ENCODE peak calls at places on chromosome 4, in nine cellular contexts. V is OCI-LY7, E is right lobe of liver, B is neural progenitor cell, J is brain microvascular endothelial cell, P is GM12864, H is WERI-Rb-1, O is pancreas, D is tibial artery. W is an unnamed sample.

GRCh38 chr4:142845293-142846070 is 619 bp downstream of the INPP4B start:
- DNase-seq in V (no peak), E (peak), B (peak), J (no peak), P (no peak), H (peak), O (peak), D (no peak), W (no peak)

GRCh38 chr4:77209936-77210335 is 52.9 kb downstream of the CCNG2 start:
- DNase-seq in V (no peak), E (no peak), B (no peak), J (no peak), P (no peak), H (no peak), O (no peak), D (no peak), W (no peak)

GRCh38 chr4:139279723-139280620 is at the start of gene MGARP:
- DNase-seq in V (no peak), E (no peak), B (peak), J (no peak), P (no peak), H (no peak), O (peak), D (peak), W (no peak)

GRCh38 chr4:65510976-65511375 is 159.3 kb downstream of the EPHA5 start:
- DNase-seq in V (no peak), E (no peak), B (no peak), J (peak), P (no peak), H (no peak), O (no peak), D (no peak), W (peak)

GRCh38 chr4:123304151-123305021 is 92.2 kb upstream of the SPRY1 start:
- DNase-seq in V (peak), E (no peak), B (peak), J (no peak), P (no peak), H (peak), O (no peak), D (no peak), W (no peak)

GRCh38 chr4:4384837-4385236 is 2.1 kb upstream of the NSG1 start:
- DNase-seq in V (peak), E (peak), B (peak), J (no peak), P (no peak), H (peak), O (no peak), D (no peak), W (no peak)

GRCh38 chr4:74546020-74546419 is 101.1 kb downstream of the AREG start:
- DNase-seq in V (no peak), E (no peak), B (no peak), J (no peak), P (no peak), H (no peak), O (no peak), D (no peak), W (peak)

GRCh38 chr4:186161138-186161537 is 30.2 kb upstream of the CYP4V2 start:
- DNase-seq in V (peak), E (no peak), B (no peak), J (no peak), P (peak), H (no peak), O (no peak), D (no peak), W (no peak)

GRCh38 chr4:89152972-89153371 is 41.6 kb downstream of the TIGD2 start:
- DNase-seq in V (no peak), E (no peak), B (peak), J (peak), P (no peak), H (peak), O (no peak), D (no peak), W (no peak)

GRCh38 chr4:41028392-41029076 is 185.8 kb downstream of the APBB2 start:
- DNase-seq in V (no peak), E (no peak), B (no peak), J (peak), P (no peak), H (no peak), O (no peak), D (no peak), W (peak)

GRCh38 chr4:94653095-94653649 is 104.6 kb upstream of the BMPR1B start:
- DNase-seq in V (no peak), E (no peak), B (no peak), J (no peak), P (no peak), H (no peak), O (peak), D (no peak), W (no peak)

GRCh38 chr4:119040711-119041185 is 94.9 kb upstream of the MYOZ2 start:
- DNase-seq in V (no peak), E (no peak), B (peak), J (peak), P (no peak), H (no peak), O (no peak), D (no peak), W (peak)

GRCh38 chr4:60201052-60201673 is 999.0 kb upstream of the ADGRL3 start:
- DNase-seq in V (peak), E (no peak), B (peak), J (peak), P (peak), H (peak), O (peak), D (no peak), W (peak)

GRCh38 chr4:83231620-83232056 is 53.0 kb downstream of the COQ2 start:
- DNase-seq in V (peak), E (no peak), B (no peak), J (no peak), P (peak), H (no peak), O (no peak), D (no peak), W (peak)

GRCh38 chr4:3291969-3292570 is 751 bp upstream of the RGS12 start:
- DNase-seq in V (peak), E (peak), B (peak), J (no peak), P (no peak), H (peak), O (peak), D (peak), W (peak)

GRCh38 chr4:8149664-8150063 is 8.9 kb downstream of the ABLIM2 start:
- DNase-seq in V (no peak), E (no peak), B (no peak), J (no peak), P (no peak), H (no peak), O (no peak), D (no peak), W (no peak)

GRCh38 chr4:24013666-24014422 is 124.0 kb upstream of the PPARGC1A start:
- DNase-seq in V (no peak), E (no peak), B (no peak), J (no peak), P (no peak), H (no peak), O (no peak), D (no peak), W (no peak)

GRCh38 chr4:159341486-159341885 is 238.6 kb downstream of the RAPGEF2 start:
- DNase-seq in V (no peak), E (no peak), B (no peak), J (no peak), P (no peak), H (no peak), O (no peak), D (no peak), W (peak)

GRCh38 chr4:172992648-172993356 is 175.8 kb upstream of the GALNT7 start:
- DNase-seq in V (no peak), E (no peak), B (no peak), J (no peak), P (no peak), H (no peak), O (no peak), D (no peak), W (no peak)

GRCh38 chr4:81237791-81238190 is 22.8 kb upstream of the PRKG2 start:
- DNase-seq in V (no peak), E (no peak), B (no peak), J (no peak), P (no peak), H (no peak), O (no peak), D (no peak), W (no peak)

GRCh38 chr4:41679991-41680390 is 68.5 kb downstream of the PHOX2B start:
- DNase-seq in V (no peak), E (no peak), B (no peak), J (no peak), P (no peak), H (no peak), O (no peak), D (no peak), W (no peak)

GRCh38 chr4:31106419-31106818 is 386.2 kb downstream of the PCDH7 start:
- DNase-seq in V (no peak), E (no peak), B (no peak), J (no peak), P (no peak), H (no peak), O (no peak), D (no peak), W (no peak)

GRCh38 chr4:107906458-107907100 is 24.8 kb upstream of the CYP2U1 start:
- DNase-seq in V (no peak), E (no peak), B (no peak), J (no peak), P (no peak), H (no peak), O (no peak), D (no peak), W (no peak)

GRCh38 chr4:66911898-66912297 is 633.4 kb downstream of the CENPC start:
- DNase-seq in V (no peak), E (no peak), B (no peak), J (peak), P (no peak), H (no peak), O (no peak), D (no peak), W (no peak)

GRCh38 chr4:173500841-173501591 is 29.0 kb downstream of the HAND2 start:
- DNase-seq in V (no peak), E (no peak), B (no peak), J (no peak), P (peak), H (no peak), O (no peak), D (no peak), W (no peak)

GRCh38 chr4:78517050-78517652 is 34.4 kb upstream of the ANXA3 start:
- DNase-seq in V (peak), E (no peak), B (peak), J (no peak), P (no peak), H (no peak), O (no peak), D (no peak), W (peak)

GRCh38 chr4:152462715-152463114 is 73.2 kb downstream of the FBXW7 start:
- DNase-seq in V (no peak), E (no peak), B (no peak), J (no peak), P (no peak), H (no peak), O (no peak), D (no peak), W (peak)

GRCh38 chr4:152458801-152459302 is 77.0 kb downstream of the FBXW7 start:
- DNase-seq in V (no peak), E (no peak), B (no peak), J (no peak), P (no peak), H (no peak), O (no peak), D (no peak), W (peak)

GRCh38 chr4:152462047-152462446 is 73.8 kb downstream of the FBXW7 start:
- DNase-seq in V (peak), E (no peak), B (no peak), J (no peak), P (no peak), H (no peak), O (no peak), D (no peak), W (no peak)

GRCh38 chr4:152459326-152459725 is 76.6 kb downstream of the FBXW7 start:
- DNase-seq in V (no peak), E (no peak), B (no peak), J (no peak), P (no peak), H (no peak), O (no peak), D (no peak), W (no peak)

GRCh38 chr4:152460488-152460887 is 75.4 kb downstream of the FBXW7 start:
- DNase-seq in V (peak), E (no peak), B (no peak), J (peak), P (no peak), H (no peak), O (no peak), D (no peak), W (peak)
- TF ChIP-seq CTCF in V (peak), E (peak), B (no peak), J (no peak), P (peak), H (no peak), O (no peak), D (no peak), W (peak)

GRCh38 chr4:824461-825062 is 1.4 kb downstream of the CPLX1 start:
- DNase-seq in V (no peak), E (peak), B (peak), J (no peak), P (no peak), H (peak), O (no peak), D (peak), W (no peak)

GRCh38 chr4:825063-825968 is 613 bp downstream of the CPLX1 start:
- DNase-seq in V (no peak), E (no peak), B (peak), J (no peak), P (no peak), H (no peak), O (peak), D (no peak), W (no peak)

GRCh38 chr4:827209-828081 is 1.5 kb upstream of the CPLX1 start:
- DNase-seq in V (no peak), E (peak), B (no peak), J (no peak), P (no peak), H (peak), O (peak), D (peak), W (no peak)

GRCh38 chr4:825969-826330 is at the start of gene CPLX1:
- DNase-seq in V (peak), E (no peak), B (peak), J (no peak), P (no peak), H (peak), O (peak), D (no peak), W (no peak)

DNA sequence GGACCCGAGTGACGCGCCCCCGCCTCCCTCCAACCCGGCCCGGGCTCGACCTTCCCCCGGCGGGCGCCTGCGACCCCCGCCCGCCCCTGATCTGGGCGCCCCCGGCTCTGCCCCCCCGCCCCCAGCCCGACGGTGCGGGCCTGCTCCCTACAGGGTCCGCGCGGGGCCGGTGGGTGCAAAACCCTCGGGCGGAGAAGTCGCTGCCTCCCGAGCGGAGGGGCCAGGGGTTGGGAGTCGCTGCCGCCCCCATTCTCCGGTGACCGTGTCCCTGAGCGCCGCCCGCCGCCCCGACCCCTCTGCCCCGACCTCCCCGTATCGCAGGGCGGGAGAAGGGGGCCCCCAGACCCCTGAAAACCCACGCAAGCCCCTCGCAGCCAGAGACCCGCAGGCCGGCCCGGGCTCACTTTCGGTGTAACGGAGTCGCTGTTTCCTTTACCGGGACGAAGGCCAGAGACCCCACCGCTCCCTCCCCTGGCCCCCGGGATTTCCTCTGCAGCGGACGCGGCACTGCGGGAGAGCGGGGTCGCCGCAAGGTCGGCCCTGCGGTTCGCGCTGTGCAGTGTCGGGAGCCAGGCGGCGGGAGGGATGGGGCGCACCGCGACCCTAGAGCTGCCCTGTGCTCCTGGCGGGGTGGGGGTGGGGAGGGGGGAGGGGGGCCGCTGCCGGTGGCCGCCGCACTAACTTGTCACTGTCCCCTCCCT is 729 bp upstream of the CPLX1 start:
- DNase-seq in V (no peak), E (no peak), B (peak), J (no peak), P (no peak), H (peak), O (no peak), D (no peak), W (no peak)
- H3K4me3 ChIP-seq in V (no peak), E (no peak), B (peak), J (no peak), P (no peak), H (peak), O (no peak), D (peak), W (no peak)

GRCh38 chr4:70315928-70316327 is 18.9 kb upstream of the CABS1 start:
- DNase-seq in V (no peak), E (no peak), B (no peak), J (no peak), P (no peak), H (no peak), O (no peak), D (no peak), W (no peak)
- TF ChIP-seq CTCF in V (peak), E (peak), B (peak), J (no peak), P (peak), H (no peak), O (no peak), D (no peak), W (no peak)

GRCh38 chr4:53477038-53477565 is 99.7 kb downstream of the FIP1L1 start:
- DNase-seq in V (no peak), E (no peak), B (peak), J (no peak), P (no peak), H (no peak), O (no peak), D (no peak), W (peak)
- H3K4me3 ChIP-seq in V (no peak), E (no peak), B (no peak), J (no peak), P (no peak), H (no peak), O (no peak), D (no peak), W (peak)

GRCh38 chr4:129751646-129752045 is 655.7 kb downstream of the C4orf33 start:
- DNase-seq in V (no peak), E (no peak), B (no peak), J (no peak), P (no peak), H (no peak), O (no peak), D (no peak), W (no peak)

DNA sequence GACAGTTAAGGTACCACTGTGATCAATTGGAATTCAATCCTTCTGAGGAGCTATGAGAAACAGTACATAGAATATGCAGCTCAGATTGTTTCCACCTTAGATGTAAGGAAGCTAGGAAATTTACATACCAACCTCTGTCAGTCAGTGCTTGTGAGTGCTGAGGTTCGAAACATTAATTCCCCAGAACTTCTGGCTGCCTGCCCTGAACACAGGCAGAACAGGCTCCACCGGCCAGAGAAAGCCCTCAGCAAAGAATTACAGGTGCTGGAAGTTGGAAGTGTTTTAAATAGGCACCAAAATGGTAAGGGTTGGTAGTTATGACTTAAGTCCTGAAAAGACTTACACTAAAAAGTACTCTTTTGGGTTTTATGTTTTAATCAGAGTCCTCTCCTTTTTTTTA is 651.8 kb downstream of the C4orf33 start:
- DNase-seq in V (no peak), E (no peak), B (no peak), J (no peak), P (no peak), H (no peak), O (no peak), D (no peak), W (no peak)
- TF ChIP-seq CTCF in V (no peak), E (no peak), B (no peak), J (no peak), P (no peak), H (no peak), O (no peak), D (no peak), W (no peak)

DNA sequence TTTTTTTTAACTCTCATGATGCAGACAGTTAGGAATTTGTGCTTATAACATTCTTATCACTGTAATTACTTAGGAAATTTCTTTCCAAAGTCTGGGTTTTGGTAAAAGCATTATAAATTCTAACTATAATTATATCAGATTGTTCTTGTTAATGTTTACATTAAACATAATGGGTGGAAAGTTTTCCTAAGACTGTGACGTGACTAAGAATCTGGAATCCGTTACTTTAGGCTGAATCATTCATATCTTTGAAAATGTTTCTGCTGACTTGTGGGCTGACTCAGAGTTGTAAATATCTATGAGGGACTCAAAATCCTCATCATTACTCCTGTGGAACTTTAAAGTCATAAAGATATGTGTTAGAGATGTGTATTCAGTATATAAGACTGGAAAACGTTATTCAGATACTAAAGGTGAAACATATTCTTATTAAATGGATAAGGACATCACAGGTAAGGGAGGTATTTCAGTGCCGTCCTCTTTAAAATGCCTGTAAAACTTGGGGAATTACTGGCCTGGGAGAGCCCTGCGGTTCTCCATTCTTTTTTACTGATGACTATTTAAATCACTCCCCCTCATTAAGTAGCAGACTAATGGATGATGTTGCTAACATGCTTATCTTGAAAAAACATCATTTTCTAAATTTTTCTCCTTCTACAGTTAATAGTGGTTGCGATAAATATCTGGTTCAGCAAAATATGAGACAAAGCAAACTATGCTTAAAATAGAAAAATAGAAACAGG is 159.0 kb downstream of the DCLK2 start:
- DNase-seq in V (no peak), E (no peak), B (no peak), J (peak), P (no peak), H (no peak), O (no peak), D (no peak), W (peak)
- H3K4me3 ChIP-seq in V (no peak), E (no peak), B (no peak), J (peak), P (no peak), H (no peak), O (no peak), D (no peak), W (no peak)

GRCh38 chr4:136709897-136710296 is 822.4 kb downstream of the PCDH18 start:
- DNase-seq in V (no peak), E (no peak), B (no peak), J (no peak), P (no peak), H (no peak), O (no peak), D (no peak), W (no peak)

DNA sequence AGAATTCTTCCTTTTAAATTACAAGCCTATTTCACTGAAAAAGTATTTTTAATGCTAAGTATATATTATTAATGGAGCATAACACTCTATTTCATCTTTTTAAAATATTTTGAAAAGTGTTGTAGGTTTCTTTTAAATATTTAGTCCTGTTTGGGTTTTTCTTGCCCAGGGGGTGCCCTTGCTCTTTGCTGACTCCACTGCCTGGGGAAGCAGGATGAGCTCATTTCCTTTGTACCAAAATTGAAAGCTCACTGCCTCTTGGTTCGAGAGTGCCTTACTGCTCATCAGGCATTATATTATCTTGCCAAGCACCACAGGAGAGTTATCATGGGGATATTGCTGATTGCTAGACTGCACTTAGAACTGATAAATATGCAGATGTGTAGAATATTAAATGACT is 819.2 kb downstream of the PCDH18 start:
- DNase-seq in V (no peak), E (no peak), B (no peak), J (peak), P (no peak), H (no peak), O (no peak), D (no peak), W (no peak)
- TF ChIP-seq CTCF in V (no peak), E (no peak), B (no peak), J (no peak), P (no peak), H (no peak), O (no peak), D (no peak), W (no peak)

GRCh38 chr4:10458190-10458589 is 964 bp upstream of the ZNF518B start:
- DNase-seq in V (no peak), E (no peak), B (peak), J (no peak), P (no peak), H (no peak), O (no peak), D (no peak), W (no peak)
- H3K4me3 ChIP-seq in V (no peak), E (no peak), B (no peak), J (no peak), P (no peak), H (no peak), O (no peak), D (no peak), W (no peak)

GRCh38 chr4:63620271-63620670 is 789.0 kb downstream of the TECRL start:
- DNase-seq in V (no peak), E (no peak), B (no peak), J (no peak), P (no peak), H (peak), O (no peak), D (no peak), W (no peak)
- TF ChIP-seq CTCF in V (no peak), E (no peak), B (no peak), J (no peak), P (no peak), H (no peak), O (no peak), D (no peak), W (no peak)